ENCODE peak calls at places on chromosomes 16 and 17, in ten cellular contexts. Z is endodermal cell, D is lower lobe of right lung, S is fibroblast of villous mesenchyme, Y is fibroblast of lung, F is PC-3, A is cardiac fibroblast, R is left ventricle myocardium inferior, H is epithelial cell of esophagus, Q is upper lobe of right lung. E is an unnamed sample.

GRCh38 chr17:6078370-6078950 is 8.3 kb downstream of the WSCD1 start:
- DNase-seq in Z (no peak), D (no peak), S (no peak), Y (no peak), F (no peak), A (no peak), R (no peak), H (no peak), Q (no peak), E (no peak)

GRCh38 chr16:50444546-50444945 is 75.8 kb upstream of the BRD7 start:
- DNase-seq in Z (no peak), D (no peak), S (peak; percentile 6), Y (no peak), F (no peak), A (peak; percentile 14), R (no peak), H (no peak), Q (no peak), E (no peak)

GRCh38 chr17:17844500-17844899 is 7.7 kb upstream of the SREBF1 start:
- DNase-seq in Z (no peak), D (no peak), S (no peak), Y (no peak), F (no peak), A (no peak), R (no peak), H (no peak), Q (no peak), E (no peak)

GRCh38 chr17:40323731-40324650 is 15.0 kb downstream of the RARA start:
- DNase-seq in Z (no peak), D (peak; percentile 76), S (no peak), Y (peak; percentile 53), F (peak; percentile 35), A (peak; percentile 64), R (peak; percentile 73), H (no peak), Q (no peak), E (peak; percentile 81)

GRCh38 chr17:70394430-70394829 is 225.1 kb downstream of the KCNJ2 start:
- DNase-seq in Z (no peak), D (no peak), S (no peak), Y (no peak), F (no peak), A (no peak), R (no peak), H (no peak), Q (no peak), E (no peak)

GRCh38 chr17:32007463-32008298 is 498 bp downstream of the LRRC37B start:
- DNase-seq in Z (peak; percentile 85), D (peak; percentile 56), S (peak; percentile 18), Y (peak; percentile 40), F (peak; percentile 24), A (peak; percentile 33), R (no peak), H (peak; percentile 41), Q (peak; percentile 60), E (peak; percentile 25)

GRCh38 chr16:58859958-58860669 is 126.0 kb upstream of the GOT2 start:
- DNase-seq in Z (no peak), D (no peak), S (no peak), Y (no peak), F (no peak), A (no peak), R (no peak), H (no peak), Q (no peak), E (no peak)

GRCh38 chr16:30902070-30902972 is 5.9 kb downstream of the CTF1 start:
- DNase-seq in Z (peak; percentile 88), D (peak; percentile 83), S (peak; percentile 67), Y (peak; percentile 64), F (peak; percentile 62), A (peak; percentile 59), R (peak; percentile 73), H (peak; percentile 59), Q (peak; percentile 90), E (peak; percentile 64)

GRCh38 chr16:66508261-66508913 is 41.5 kb downstream of the TK2 start:
- DNase-seq in Z (no peak), D (no peak), S (no peak), Y (peak; percentile 66), F (peak; percentile 95), A (peak; percentile 58), R (no peak), H (peak; percentile 98), Q (no peak), E (peak; percentile 72)

GRCh38 chr17:34758316-34758715 is 178.9 kb downstream of the TMEM132E start:
- DNase-seq in Z (no peak), D (no peak), S (no peak), Y (no peak), F (no peak), A (no peak), R (no peak), H (no peak), Q (no peak), E (no peak)

DNA sequence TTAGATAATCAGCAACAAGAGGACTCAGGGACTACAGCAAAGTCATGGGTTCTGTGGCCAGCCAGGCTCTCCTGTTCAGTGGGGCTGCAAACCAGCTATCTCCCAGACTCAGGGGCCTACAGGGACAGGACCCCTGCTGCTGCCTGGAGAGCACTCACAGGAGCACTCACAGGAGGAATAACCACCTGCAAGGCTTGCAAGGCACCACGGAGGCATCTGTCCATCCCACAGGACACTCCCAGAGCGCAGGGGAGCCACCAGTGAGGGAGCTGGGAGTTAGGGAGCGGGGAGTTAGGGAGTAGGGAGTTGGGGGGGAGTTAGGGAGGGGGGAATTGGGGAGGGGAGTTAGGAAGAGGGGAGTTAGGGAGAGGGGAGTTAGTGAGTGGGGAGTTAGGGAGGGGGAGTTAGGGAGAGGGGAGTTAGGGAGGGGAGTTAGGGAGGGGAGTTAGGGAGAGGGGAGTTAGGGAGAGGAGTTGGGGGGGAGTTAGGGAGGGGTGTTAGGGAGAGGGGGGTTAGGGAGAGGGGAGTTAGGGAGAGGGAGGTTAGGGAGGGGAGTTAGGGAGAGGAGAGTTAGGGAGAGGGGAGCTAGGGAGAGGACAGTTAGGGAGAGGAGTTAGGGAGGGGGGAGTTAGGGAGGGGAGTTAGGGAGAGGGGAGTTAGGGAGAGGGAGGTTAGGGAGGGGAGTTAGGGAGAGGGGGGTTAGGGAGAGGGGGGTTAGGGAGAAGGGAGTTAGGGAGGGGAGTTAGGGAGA is 5.7 kb downstream of the CANT1 start:
- DNase-seq in Z (peak; percentile 74), D (no peak), S (no peak), Y (no peak), F (no peak), A (no peak), R (no peak), H (no peak), Q (no peak), E (no peak)
- H3K4me3 ChIP-seq in Z (no peak overlapping the region), D (no peak overlapping the region), S (no peak overlapping the region), Y (no peak overlapping the region), F (peak overlapping the region; percentile 42), A (no peak overlapping the region), R (no peak overlapping the region), H (no peak overlapping the region), Q (no peak overlapping the region), E (no peak overlapping the region)

GRCh38 chr16:65068151-65068740 is 53.6 kb downstream of the CDH11 start:
- DNase-seq in Z (no peak), D (no peak), S (peak; percentile 88), Y (peak; percentile 67), F (no peak), A (peak; percentile 78), R (no peak), H (peak; percentile 65), Q (no peak), E (no peak)
- TF ChIP-seq CTCF in Z (peak; percentile 52), D (no peak), S (no peak), Y (no peak), F (no peak), A (no peak), R (no peak), H (no peak), Q (no peak), E (no peak)

DNA sequence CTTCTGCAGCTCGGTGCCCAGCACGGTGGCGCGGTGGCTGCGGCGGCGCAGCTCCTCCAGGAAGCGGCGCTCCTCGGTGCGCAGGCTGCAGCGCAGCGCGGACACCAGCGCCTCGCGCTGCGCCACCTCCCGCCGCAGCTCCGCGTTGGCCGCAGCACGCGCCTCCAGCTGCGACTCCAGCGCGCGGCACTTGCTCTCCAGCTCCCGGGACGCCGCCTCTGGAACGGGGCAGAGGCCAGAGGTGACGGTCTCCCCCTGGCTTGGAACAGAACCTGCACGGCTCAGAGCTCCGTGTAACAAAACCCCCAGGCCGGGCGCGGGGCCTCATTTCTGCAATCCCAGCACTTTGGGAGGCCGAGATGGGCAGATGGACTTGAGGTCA is 13.2 kb upstream of the CLUH start:
- DNase-seq in Z (peak; percentile 93), D (no peak), S (peak; percentile 34), Y (peak; percentile 35), F (peak; percentile 22), A (peak; percentile 41), R (no peak), H (peak; percentile 70), Q (no peak), E (peak; percentile 40)
- H3K4me3 ChIP-seq in Z (no peak overlapping the region), D (peak overlapping the region; percentile 44), S (no peak overlapping the region), Y (no peak overlapping the region), F (peak overlapping the region; percentile 15), A (no peak overlapping the region), R (peak overlapping the region; percentile 66), H (no peak overlapping the region), Q (peak overlapping the region; percentile 11), E (no peak overlapping the region)

DNA sequence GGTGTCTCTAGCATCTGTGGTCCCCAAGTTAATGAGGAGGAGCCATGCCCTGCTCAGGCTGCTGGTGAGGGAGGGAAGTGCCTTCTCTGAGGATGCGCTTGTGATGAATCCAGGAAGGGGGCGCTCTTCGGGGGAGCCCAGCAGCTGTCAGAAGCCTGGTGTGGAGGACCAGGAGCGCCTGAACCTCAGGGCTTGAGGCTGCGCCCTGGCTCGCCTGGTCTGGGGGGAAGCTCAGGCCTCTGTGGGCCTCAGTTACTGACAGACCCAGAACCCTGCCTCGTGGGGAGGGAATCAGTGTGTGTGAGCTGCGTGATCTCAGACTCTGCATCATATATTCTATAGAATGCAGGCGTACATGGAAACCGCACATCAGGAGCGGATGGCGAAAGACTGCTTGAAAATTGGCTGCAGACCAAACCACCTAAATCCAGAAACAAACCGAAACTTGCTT is 126.1 kb downstream of the SEC14L1 start:
- DNase-seq in Z (peak; percentile 92), D (no peak), S (no peak), Y (no peak), F (no peak), A (no peak), R (no peak), H (peak; percentile 80), Q (no peak), E (no peak)
- TF ChIP-seq CTCF in Z (peak; percentile 70), D (no peak), S (peak; percentile 26), Y (no peak), F (peak; percentile 60), A (peak; percentile 32), R (no peak), H (peak; percentile 25), Q (no peak), E (peak; percentile 10)

GRCh38 chr16:57632568-57632967 is 4.1 kb downstream of the ADGRG1 start:
- DNase-seq in Z (no peak), D (no peak), S (no peak), Y (peak; percentile 65), F (no peak), A (no peak), R (peak; percentile 41), H (no peak), Q (no peak), E (no peak)
- H3K4me3 ChIP-seq in Z (no peak overlapping the region), D (no peak overlapping the region), S (no peak overlapping the region), Y (no peak overlapping the region), F (no peak overlapping the region), A (no peak overlapping the region), R (peak overlapping the region; percentile 70), H (no peak overlapping the region), Q (no peak overlapping the region), E (no peak overlapping the region)

E was measured in fibroblast of pulmonary artery.